ENCODE peak calls at places on chromosomes 2 and 18, in four cellular contexts. One of them, this sample, is unnamed.

GRCh38 chr2:45264227-45265225 is 255.3 kb upstream of the SIX2 start:
- ATAC-seq in left cardiac atrium: no peak
- ATAC-seq in activated naive CD4-positive, alpha-beta T cell treated with anti-CD3 and anti-CD28 coated beads, Interleukin-2, amount 50 U/mL, for 72 hours: peak; percentile 48
- ATAC-seq in heart left ventricle: no peak
- ATAC-seq in this sample: no peak

GRCh38 chr2:240836781-240837467 is 16.9 kb upstream of the KIF1A start:
- ATAC-seq in left cardiac atrium: peak; percentile 22
- ATAC-seq in heart left ventricle: peak; percentile 63
- ATAC-seq in activated naive CD4-positive, alpha-beta T cell treated with anti-CD3 and anti-CD28 coated beads, Interleukin-2, amount 50 U/mL, for 72 hours: no peak
- ATAC-seq in this sample: peak; percentile 32

GRCh38 chr2:216283038-216283900 is 89.0 kb downstream of the MARCHF4 start:
- ATAC-seq in left cardiac atrium: no peak
- ATAC-seq in heart left ventricle: no peak
- ATAC-seq in activated naive CD4-positive, alpha-beta T cell treated with anti-CD3 and anti-CD28 coated beads, Interleukin-2, amount 50 U/mL, for 72 hours: peak; percentile 50
- ATAC-seq in this sample: no peak

GRCh38 chr18:45359275-45360009 is 255.8 kb upstream of the SLC14A2 start:
- ATAC-seq in activated naive CD4-positive, alpha-beta T cell treated with anti-CD3 and anti-CD28 coated beads, Interleukin-2, amount 50 U/mL, for 72 hours: no peak
- ATAC-seq in heart left ventricle: peak; percentile 50
- ATAC-seq in left cardiac atrium: peak; percentile 68
- ATAC-seq in this sample: no peak

GRCh38 chr18:23578067-23578705 is 8.1 kb downstream of the NPC1 start:
- ATAC-seq in activated naive CD4-positive, alpha-beta T cell treated with anti-CD3 and anti-CD28 coated beads, Interleukin-2, amount 50 U/mL, for 72 hours: no peak
- ATAC-seq in heart left ventricle: no peak
- ATAC-seq in left cardiac atrium: no peak
- ATAC-seq in this sample: no peak

GRCh38 chr2:192267484-192267883 is 72.8 kb upstream of the TMEFF2 start:
- ATAC-seq in heart left ventricle: peak; percentile 43
- ATAC-seq in activated naive CD4-positive, alpha-beta T cell treated with anti-CD3 and anti-CD28 coated beads, Interleukin-2, amount 50 U/mL, for 72 hours: no peak
- ATAC-seq in left cardiac atrium: no peak
- ATAC-seq in this sample: no peak

GRCh38 chr18:55136864-55137263 is 177.6 kb upstream of the CCDC68 start:
- ATAC-seq in heart left ventricle: no peak
- ATAC-seq in activated naive CD4-positive, alpha-beta T cell treated with anti-CD3 and anti-CD28 coated beads, Interleukin-2, amount 50 U/mL, for 72 hours: no peak
- ATAC-seq in left cardiac atrium: no peak
- ATAC-seq in this sample: no peak

GRCh38 chr2:221125691-221126090 is 446.4 kb downstream of the EPHA4 start:
- ATAC-seq in activated naive CD4-positive, alpha-beta T cell treated with anti-CD3 and anti-CD28 coated beads, Interleukin-2, amount 50 U/mL, for 72 hours: no peak
- ATAC-seq in left cardiac atrium: no peak
- ATAC-seq in heart left ventricle: no peak
- ATAC-seq in this sample: no peak

GRCh38 chr18:29164993-29165599 is 988.2 kb upstream of the CDH2 start:
- ATAC-seq in heart left ventricle: peak; percentile 85
- ATAC-seq in left cardiac atrium: peak; percentile 30
- ATAC-seq in activated naive CD4-positive, alpha-beta T cell treated with anti-CD3 and anti-CD28 coated beads, Interleukin-2, amount 50 U/mL, for 72 hours: no peak
- ATAC-seq in this sample: peak; percentile 62

GRCh38 chr2:216405588-216405987 is 6.7 kb upstream of the SMARCAL1 start:
- ATAC-seq in left cardiac atrium: no peak
- ATAC-seq in heart left ventricle: no peak
- ATAC-seq in activated naive CD4-positive, alpha-beta T cell treated with anti-CD3 and anti-CD28 coated beads, Interleukin-2, amount 50 U/mL, for 72 hours: no peak
- ATAC-seq in this sample: no peak

GRCh38 chr2:235105821-235106359 is 154.1 kb downstream of the SH3BP4 start:
- ATAC-seq in left cardiac atrium: no peak
- ATAC-seq in heart left ventricle: no peak
- ATAC-seq in activated naive CD4-positive, alpha-beta T cell treated with anti-CD3 and anti-CD28 coated beads, Interleukin-2, amount 50 U/mL, for 72 hours: no peak
- ATAC-seq in this sample: no peak

GRCh38 chr18:50097702-50098101 is 97.2 kb downstream of the MYO5B start:
- ATAC-seq in heart left ventricle: no peak
- ATAC-seq in activated naive CD4-positive, alpha-beta T cell treated with anti-CD3 and anti-CD28 coated beads, Interleukin-2, amount 50 U/mL, for 72 hours: peak; percentile 50
- ATAC-seq in left cardiac atrium: no peak
- ATAC-seq in this sample: peak; percentile 20

GRCh38 chr2:7516447-7517121 is 599.4 kb downstream of the RNF144A start:
- ATAC-seq in heart left ventricle: no peak
- ATAC-seq in activated naive CD4-positive, alpha-beta T cell treated with anti-CD3 and anti-CD28 coated beads, Interleukin-2, amount 50 U/mL, for 72 hours: peak; percentile 35
- ATAC-seq in left cardiac atrium: no peak
- ATAC-seq in this sample: no peak

GRCh38 chr18:62555135-62555534 is 32.3 kb downstream of the ZCCHC2 start:
- ATAC-seq in heart left ventricle: no peak
- ATAC-seq in left cardiac atrium: no peak
- ATAC-seq in activated naive CD4-positive, alpha-beta T cell treated with anti-CD3 and anti-CD28 coated beads, Interleukin-2, amount 50 U/mL, for 72 hours: peak; percentile 73
- ATAC-seq in this sample: no peak

GRCh38 chr2:207928079-207928478 is 97.2 kb downstream of the PLEKHM3 start:
- ATAC-seq in heart left ventricle: no peak
- ATAC-seq in activated naive CD4-positive, alpha-beta T cell treated with anti-CD3 and anti-CD28 coated beads, Interleukin-2, amount 50 U/mL, for 72 hours: no peak
- ATAC-seq in left cardiac atrium: no peak
- ATAC-seq in this sample: no peak

GRCh38 chr2:218710334-218710686 is 325 bp upstream of the TTLL4 start:
- ATAC-seq in heart left ventricle: peak; percentile 9
- ATAC-seq in left cardiac atrium: no peak
- ATAC-seq in activated naive CD4-positive, alpha-beta T cell treated with anti-CD3 and anti-CD28 coated beads, Interleukin-2, amount 50 U/mL, for 72 hours: peak; percentile 1
- ATAC-seq in this sample: no peak

GRCh38 chr2:229042349-229042748 is 228.7 kb downstream of the PID1 start:
- ATAC-seq in heart left ventricle: no peak
- ATAC-seq in activated naive CD4-positive, alpha-beta T cell treated with anti-CD3 and anti-CD28 coated beads, Interleukin-2, amount 50 U/mL, for 72 hours: no peak
- ATAC-seq in left cardiac atrium: no peak
- ATAC-seq in this sample: no peak

GRCh38 chr2:224973112-224974016 is 68.9 kb downstream of the DOCK10 start:
- ATAC-seq in left cardiac atrium: no peak
- ATAC-seq in activated naive CD4-positive, alpha-beta T cell treated with anti-CD3 and anti-CD28 coated beads, Interleukin-2, amount 50 U/mL, for 72 hours: peak; percentile 21
- ATAC-seq in heart left ventricle: no peak
- ATAC-seq in this sample: no peak

GRCh38 chr2:139791330-139791729 is 1011.1 kb upstream of the NXPH2 start:
- ATAC-seq in left cardiac atrium: no peak
- ATAC-seq in heart left ventricle: no peak
- ATAC-seq in activated naive CD4-positive, alpha-beta T cell treated with anti-CD3 and anti-CD28 coated beads, Interleukin-2, amount 50 U/mL, for 72 hours: no peak
- ATAC-seq in this sample: no peak

GRCh38 chr18:3380384-3380961 is 69.5 kb upstream of the TGIF1 start:
- ATAC-seq in heart left ventricle: no peak
- ATAC-seq in activated naive CD4-positive, alpha-beta T cell treated with anti-CD3 and anti-CD28 coated beads, Interleukin-2, amount 50 U/mL, for 72 hours: peak; percentile 97
- ATAC-seq in left cardiac atrium: no peak
- ATAC-seq in this sample: peak; percentile 39

GRCh38 chr2:39304200-39304599 is 60.4 kb upstream of the CDKL4 start:
- ATAC-seq in heart left ventricle: no peak
- ATAC-seq in activated naive CD4-positive, alpha-beta T cell treated with anti-CD3 and anti-CD28 coated beads, Interleukin-2, amount 50 U/mL, for 72 hours: no peak
- ATAC-seq in left cardiac atrium: no peak
- ATAC-seq in this sample: no peak

GRCh38 chr2:180177534-180177933 is 170.4 kb upstream of the CWC22 start:
- ATAC-seq in heart left ventricle: no peak
- ATAC-seq in activated naive CD4-positive, alpha-beta T cell treated with anti-CD3 and anti-CD28 coated beads, Interleukin-2, amount 50 U/mL, for 72 hours: no peak
- ATAC-seq in left cardiac atrium: no peak
- ATAC-seq in this sample: no peak

GRCh38 chr2:167784071-167784400 is 463.4 kb downstream of the STK39 start:
- ATAC-seq in heart left ventricle: no peak
- ATAC-seq in left cardiac atrium: no peak
- ATAC-seq in activated naive CD4-positive, alpha-beta T cell treated with anti-CD3 and anti-CD28 coated beads, Interleukin-2, amount 50 U/mL, for 72 hours: no peak
- ATAC-seq in this sample: no peak